ENCODE peak calls at places on chromosomes 2 and 18, in four cellular contexts. One of them, this sample, is unnamed.

GRCh38 chr18:48222118-48222517 is 187.1 kb downstream of the ZBTB7C start:
- DNase-seq in Peyer's patch: no peak
- DNase-seq in breast epithelium: peak
- DNase-seq in gastrocnemius medialis: peak
- DNase-seq in this sample: no peak

GRCh38 chr2:233976690-233977294 is 59.6 kb downstream of the TRPM8 start:
- DNase-seq in breast epithelium: no peak
- DNase-seq in gastrocnemius medialis: no peak
- DNase-seq in Peyer's patch: no peak
- DNase-seq in this sample: no peak

GRCh38 chr2:101119431-101119830 is 31.8 kb downstream of the TBC1D8 start:
- DNase-seq in Peyer's patch: no peak
- DNase-seq in breast epithelium: no peak
- DNase-seq in gastrocnemius medialis: peak
- DNase-seq in this sample: no peak

GRCh38 chr2:24892928-24893327 is 27.1 kb downstream of the ADCY3 start:
- DNase-seq in Peyer's patch: no peak
- DNase-seq in gastrocnemius medialis: no peak
- DNase-seq in breast epithelium: no peak
- DNase-seq in this sample: no peak

GRCh38 chr2:5236308-5236707 is 455.9 kb upstream of the SOX11 start:
- DNase-seq in gastrocnemius medialis: no peak
- DNase-seq in breast epithelium: no peak
- DNase-seq in Peyer's patch: no peak
- DNase-seq in this sample: no peak

GRCh38 chr2:8622924-8623465 is 58.9 kb upstream of the ID2 start:
- DNase-seq in breast epithelium: no peak
- DNase-seq in Peyer's patch: no peak
- DNase-seq in gastrocnemius medialis: no peak
- DNase-seq in this sample: no peak

GRCh38 chr2:217459675-217460405 is 543.0 kb downstream of the TNS1 start:
- DNase-seq in gastrocnemius medialis: no peak
- DNase-seq in Peyer's patch: no peak
- DNase-seq in breast epithelium: no peak
- DNase-seq in this sample: no peak

GRCh38 chr2:47899915-47900314 is 6.4 kb downstream of the FBXO11 start:
- DNase-seq in gastrocnemius medialis: no peak
- DNase-seq in breast epithelium: no peak
- DNase-seq in Peyer's patch: no peak
- DNase-seq in this sample: no peak

GRCh38 chr18:778194-779007 is 33.6 kb downstream of the YES1 start:
- DNase-seq in breast epithelium: no peak
- DNase-seq in gastrocnemius medialis: no peak
- DNase-seq in Peyer's patch: no peak
- DNase-seq in this sample: no peak

GRCh38 chr2:144570566-144570965 is 50.6 kb upstream of the ZEB2 start:
- DNase-seq in breast epithelium: no peak
- DNase-seq in gastrocnemius medialis: no peak
- DNase-seq in Peyer's patch: no peak
- DNase-seq in this sample: no peak

GRCh38 chr18:79715280-79715679 is 35.7 kb downstream of the CTDP1 start:
- DNase-seq in gastrocnemius medialis: no peak
- DNase-seq in Peyer's patch: no peak
- DNase-seq in breast epithelium: no peak
- DNase-seq in this sample: no peak

GRCh38 chr2:106094101-106094860 is 99.8 kb downstream of the UXS1 start:
- DNase-seq in breast epithelium: no peak
- DNase-seq in Peyer's patch: peak
- DNase-seq in gastrocnemius medialis: no peak
- DNase-seq in this sample: no peak

GRCh38 chr2:30670453-30670852 is 136.8 kb downstream of the CAPN13 start:
- DNase-seq in Peyer's patch: no peak
- DNase-seq in breast epithelium: no peak
- DNase-seq in gastrocnemius medialis: no peak
- DNase-seq in this sample: no peak

GRCh38 chr2:234291765-234292204 is 205.1 kb downstream of the ARL4C start:
- DNase-seq in Peyer's patch: peak
- DNase-seq in gastrocnemius medialis: peak
- DNase-seq in breast epithelium: no peak
- DNase-seq in this sample: no peak

GRCh38 chr18:46787674-46788073 is 30.8 kb upstream of the ST8SIA5 start:
- DNase-seq in gastrocnemius medialis: no peak
- DNase-seq in breast epithelium: no peak
- DNase-seq in Peyer's patch: no peak
- DNase-seq in this sample: no peak

GRCh38 chr2:10186868-10187535 is 64.5 kb downstream of the RRM2 start:
- DNase-seq in gastrocnemius medialis: no peak
- DNase-seq in Peyer's patch: no peak
- DNase-seq in breast epithelium: no peak
- DNase-seq in this sample: no peak

GRCh38 chr2:17658251-17658843 is 95.3 kb downstream of the SMC6 start:
- DNase-seq in Peyer's patch: no peak
- DNase-seq in gastrocnemius medialis: no peak
- DNase-seq in breast epithelium: no peak
- DNase-seq in this sample: no peak

GRCh38 chr2:160306985-160307384 is 106.9 kb upstream of the ITGB6 start:
- DNase-seq in Peyer's patch: no peak
- DNase-seq in gastrocnemius medialis: peak
- DNase-seq in breast epithelium: no peak
- DNase-seq in this sample: no peak

GRCh38 chr18:32383040-32383819 is 87.5 kb downstream of the GAREM1 start:
- DNase-seq in gastrocnemius medialis: peak
- DNase-seq in Peyer's patch: no peak
- DNase-seq in breast epithelium: no peak
- DNase-seq in this sample: no peak

GRCh38 chr2:129936334-129936934 is 43.0 kb upstream of the RAB6C start:
- DNase-seq in gastrocnemius medialis: no peak
- DNase-seq in breast epithelium: no peak
- DNase-seq in Peyer's patch: no peak
- DNase-seq in this sample: no peak

GRCh38 chr2:46780801-46781445 is 134.7 kb downstream of the MCFD2 start:
- DNase-seq in breast epithelium: no peak
- DNase-seq in gastrocnemius medialis: no peak
- DNase-seq in Peyer's patch: no peak
- DNase-seq in this sample: no peak

GRCh38 chr2:25228848-25229674 is 60.7 kb upstream of the POMC start:
- DNase-seq in Peyer's patch: peak
- DNase-seq in breast epithelium: peak
- DNase-seq in gastrocnemius medialis: peak
- DNase-seq in this sample: peak

GRCh38 chr2:217743980-217744761 is 258.6 kb downstream of the TNS1 start:
- DNase-seq in Peyer's patch: no peak
- DNase-seq in breast epithelium: no peak
- DNase-seq in gastrocnemius medialis: no peak
- DNase-seq in this sample: no peak

GRCh38 chr2:239298126-239298804 is 102.6 kb downstream of the HDAC4 start:
- DNase-seq in breast epithelium: peak
- DNase-seq in Peyer's patch: peak
- DNase-seq in gastrocnemius medialis: peak
- DNase-seq in this sample: no peak

GRCh38 chr2:241551998-241552737 is 6.4 kb upstream of the BOK start:
- DNase-seq in gastrocnemius medialis: no peak
- DNase-seq in breast epithelium: no peak
- DNase-seq in Peyer's patch: no peak
- DNase-seq in this sample: no peak

GRCh38 chr2:27800856-27801255 is 29.3 kb downstream of the MRPL33 start:
- DNase-seq in Peyer's patch: no peak
- DNase-seq in breast epithelium: no peak
- DNase-seq in gastrocnemius medialis: no peak
- DNase-seq in this sample: no peak

GRCh38 chr18:60246606-60247005 is 126.0 kb downstream of the MC4R start:
- DNase-seq in breast epithelium: no peak
- DNase-seq in gastrocnemius medialis: no peak
- DNase-seq in Peyer's patch: no peak
- DNase-seq in this sample: no peak
- H3K27ac ChIP-seq in breast epithelium: no peak
- H3K27ac ChIP-seq in gastrocnemius medialis: no peak
- H3K27ac ChIP-seq in Peyer's patch: no peak
- H3K27ac ChIP-seq in this sample: no peak

DNA sequence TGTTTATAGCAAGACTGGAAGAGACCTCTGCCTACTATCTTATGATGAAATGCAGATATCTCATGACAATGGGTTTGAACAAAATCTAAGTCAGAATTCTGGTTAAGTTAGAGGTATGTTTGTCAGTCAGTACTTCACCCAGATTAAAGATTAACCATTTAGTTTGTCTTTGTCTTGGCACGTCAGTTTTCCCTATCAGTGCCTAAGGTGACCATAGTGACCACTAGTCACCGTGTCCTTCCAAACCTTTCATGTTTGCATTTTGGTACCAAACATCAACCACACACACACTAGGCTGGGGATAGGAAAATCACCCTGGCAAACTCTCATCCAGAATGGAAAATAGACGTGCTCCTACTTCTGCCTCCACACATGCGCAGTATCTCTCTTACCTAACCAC is 248.9 kb downstream of the PIEZO2 start:
- DNase-seq in breast epithelium: no peak
- DNase-seq in gastrocnemius medialis: no peak
- DNase-seq in Peyer's patch: no peak
- DNase-seq in this sample: no peak
- H3K27ac ChIP-seq in breast epithelium: no peak
- H3K27ac ChIP-seq in gastrocnemius medialis: no peak
- H3K27ac ChIP-seq in Peyer's patch: no peak
- H3K27ac ChIP-seq in this sample: no peak

GRCh38 chr2:98604547-98604946 is 3.8 kb downstream of the COA5 start:
- DNase-seq in breast epithelium: no peak
- DNase-seq in gastrocnemius medialis: no peak
- DNase-seq in Peyer's patch: no peak
- DNase-seq in this sample: no peak
- H3K27ac ChIP-seq in breast epithelium: no peak
- H3K27ac ChIP-seq in gastrocnemius medialis: peak
- H3K27ac ChIP-seq in Peyer's patch: no peak
- H3K27ac ChIP-seq in this sample: no peak

GRCh38 chr18:4074647-4075046 is 380.5 kb downstream of the DLGAP1 start:
- DNase-seq in gastrocnemius medialis: no peak
- DNase-seq in breast epithelium: no peak
- DNase-seq in Peyer's patch: no peak
- DNase-seq in this sample: no peak
- H3K27ac ChIP-seq in gastrocnemius medialis: no peak
- H3K27ac ChIP-seq in breast epithelium: no peak
- H3K27ac ChIP-seq in Peyer's patch: no peak
- H3K27ac ChIP-seq in this sample: no peak

This sample was measured in caudate nucleus.